ENCODE peak calls at places on chromosomes 5 and 9, in five cellular contexts. B, W, G, P and S are unnamed samples.

GRCh38 chr5:68960469-68960868 is 133.3 kb upstream of the SLC30A5 start:
- DNase-seq in B (no peak), W (no peak), G (no peak), P (no peak), S (no peak)

GRCh38 chr5:177496111-177497010 is 1.0 kb downstream of the PDLIM7 start:
- DNase-seq in B (no peak), W (no peak), G (no peak), P (peak; percentile 48), S (peak; percentile 76)

GRCh38 chr5:79499640-79500273 is 14.2 kb downstream of the HOMER1 start:
- DNase-seq in B (no peak), W (no peak), G (no peak), P (no peak), S (no peak)

GRCh38 chr5:14059810-14060209 is 83.3 kb upstream of the TRIO start:
- DNase-seq in B (no peak), W (no peak), G (no peak), P (no peak), S (no peak)

GRCh38 chr5:73115399-73116051 is 4.8 kb upstream of the TMEM171 start:
- DNase-seq in B (no peak), W (no peak), G (no peak), P (no peak), S (no peak)

GRCh38 chr9:37988041-37988440 is 81.0 kb downstream of the SHB start:
- DNase-seq in B (no peak), W (no peak), G (no peak), P (no peak), S (peak; percentile 35)

GRCh38 chr9:126401107-126401506 is 74.5 kb downstream of the MVB12B start:
- DNase-seq in B (no peak), W (no peak), G (no peak), P (no peak), S (no peak)

GRCh38 chr5:337565-338130 is 16.1 kb downstream of the AHRR start:
- DNase-seq in B (no peak), W (no peak), G (no peak), P (no peak), S (no peak)

GRCh38 chr5:37720550-37720952 is 119.3 kb downstream of the GDNF start:
- DNase-seq in B (no peak), W (no peak), G (no peak), P (no peak), S (no peak)

GRCh38 chr9:83432877-83433276 is 105.3 kb downstream of the FRMD3 start:
- DNase-seq in B (no peak), W (no peak), G (no peak), P (no peak), S (no peak)

GRCh38 chr5:166979576-166979975 is 1311.9 kb upstream of the WWC1 start:
- DNase-seq in B (no peak), W (no peak), G (no peak), P (no peak), S (no peak)

GRCh38 chr5:149422429-149423286 is 43.6 kb upstream of the IL17B start:
- DNase-seq in B (no peak), W (peak; percentile 61), G (no peak), P (no peak), S (no peak)

GRCh38 chr5:75037106-75037505 is 15.3 kb downstream of the GCNT4 start:
- DNase-seq in B (no peak), W (no peak), G (no peak), P (no peak), S (no peak)

DNA sequence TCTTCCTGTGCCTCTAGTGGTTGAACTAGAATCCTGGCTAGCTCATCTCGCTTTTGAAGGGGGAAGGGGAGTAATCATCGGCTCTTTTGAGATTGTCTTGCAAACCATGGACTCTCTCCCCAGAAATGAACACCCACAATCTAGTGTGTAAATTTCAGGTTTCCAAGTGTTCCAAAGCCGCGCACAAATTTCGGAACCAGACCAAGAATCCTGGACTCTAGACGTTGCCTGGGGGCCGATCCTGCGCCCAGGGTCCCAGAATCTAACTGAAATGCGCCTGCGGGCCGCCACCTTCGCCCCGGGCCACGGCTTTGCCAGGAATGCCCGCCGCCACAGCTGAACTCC is 4.8 kb upstream of the FOXE1 start:
- DNase-seq in B (no peak), W (no peak), G (no peak), P (no peak), S (no peak)
- H3K4me3 ChIP-seq in B (no peak overlapping the region), W (peak overlapping the region; percentile 42), G (no peak overlapping the region), P (no peak overlapping the region), S (peak overlapping the region; percentile 25)

GRCh38 chr9:133355881-133356357 is 368 bp downstream of the SURF1 start:
- DNase-seq in B (no peak), W (no peak), G (no peak), P (no peak), S (no peak)
- H3K4me1 ChIP-seq in B (no peaks in the 10 kb centered on the region), W (peaks cover 29% of the 10 kb centered on the region), G (peaks cover 19% of the 10 kb centered on the region), P (peaks cover 22% of the 10 kb centered on the region), S (peaks cover 18% of the 10 kb centered on the region)

GRCh38 chr9:106758911-106759310 is 104.1 kb upstream of the ZNF462 start:
- DNase-seq in B (no peak), W (no peak), G (no peak), P (no peak), S (no peak)

GRCh38 chr9:106757539-106757938 is 105.4 kb upstream of the ZNF462 start:
- DNase-seq in B (no peak), W (no peak), G (no peak), P (no peak), S (no peak)

GRCh38 chr9:106752581-106752980 is 110.4 kb upstream of the ZNF462 start:
- DNase-seq in B (no peak), W (no peak), G (no peak), P (no peak), S (no peak)

GRCh38 chr9:106755727-106756126 is 107.2 kb upstream of the ZNF462 start:
- DNase-seq in B (no peak), W (no peak), G (no peak), P (no peak), S (no peak)

DNA sequence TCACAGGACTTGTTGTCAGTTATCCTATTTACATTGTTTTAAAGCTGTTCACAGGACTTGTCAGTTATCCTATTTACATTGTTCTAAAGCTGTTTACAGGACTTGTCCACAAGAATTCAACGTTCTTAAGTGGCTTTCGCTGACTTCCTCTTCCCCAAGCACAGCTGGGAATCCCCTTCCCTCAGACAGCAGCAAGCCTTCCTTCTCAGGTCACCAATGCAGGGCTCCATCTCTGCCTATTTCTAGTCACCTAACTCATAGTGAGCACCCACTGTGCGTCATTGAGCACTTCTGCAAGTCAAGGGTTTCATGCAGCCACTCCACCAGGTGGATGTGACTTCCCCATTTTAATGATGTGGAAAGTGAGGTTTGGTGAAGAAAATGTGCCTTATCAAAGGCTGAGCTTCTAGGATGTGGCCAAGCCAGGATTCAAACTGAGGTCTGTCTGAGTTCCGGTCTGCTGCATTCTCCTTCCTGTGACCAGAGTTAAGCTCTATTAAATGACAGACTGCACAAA is 109.8 kb upstream of the ZNF462 start:
- DNase-seq in B (no peak), W (no peak), G (no peak), P (no peak), S (no peak)
- H3K27ac ChIP-seq in B (no peak overlapping the region), W (no peak overlapping the region), G (no peak overlapping the region), P (no peak overlapping the region), S (no peak overlapping the region)

GRCh38 chr5:109944461-109944860 is 254.7 kb downstream of the MAN2A1 start:
- DNase-seq in B (no peak), W (no peak), G (no peak), P (no peak), S (no peak)
- H3K4me3 ChIP-seq in B (no peak overlapping the region), W (no peak overlapping the region), G (no peak overlapping the region), P (no peak overlapping the region), S (no peak overlapping the region)